ENCODE peak calls at places on chromosome 2, in eight cellular contexts. D is neuronal stem cell; O is kidney; V is OCI-LY7; L is esophagus squamous epithelium; I is mucosa of descending colon; A is H9; K is CD4-positive, alpha-beta T cell. S is an unnamed sample. For H3K9me3, the result is how much of the 10 kb centered on the place peaks cover.

GRCh38 chr2:168246072-168246482 is 1.3 kb downstream of the STK39 start:
- DNase-seq in L (no peak), D (peak), I (no peak), A (no peak), O (no peak), V (no peak), K (no peak), S (no peak)

GRCh38 chr2:75222527-75222926 is 23.2 kb upstream of the TACR1 start:
- DNase-seq in V (no peak), O (no peak), I (no peak), A (no peak), D (no peak), K (no peak), L (no peak), S (no peak)

GRCh38 chr2:35548171-35548570 is 807.4 kb upstream of the CRIM1 start:
- DNase-seq in I (no peak), D (no peak), A (no peak), K (no peak), V (no peak), L (no peak), O (no peak), S (no peak)

GRCh38 chr2:26157580-26157979 is 15.3 kb upstream of the GAREM2 start:
- DNase-seq in V (no peak), K (no peak), D (no peak), O (no peak), A (no peak), I (no peak), L (no peak), S (no peak)

GRCh38 chr2:221334466-221334865 is 237.6 kb downstream of the EPHA4 start:
- DNase-seq in V (no peak), L (no peak), D (no peak), I (no peak), O (no peak), K (no peak), A (no peak), S (no peak)

GRCh38 chr2:169887120-169887519 is 59.9 kb downstream of the UBR3 start:
- DNase-seq in A (no peak), I (no peak), L (no peak), D (no peak), O (no peak), K (no peak), V (no peak), S (no peak)

GRCh38 chr2:240437181-240437860 is 1.9 kb downstream of the GPC1 start:
- DNase-seq in K (no peak), O (peak), D (no peak), I (no peak), A (no peak), V (no peak), L (no peak), S (no peak)

GRCh38 chr2:86337235-86338099 is at the start of gene REEP1:
- DNase-seq in I (peak), L (no peak), A (peak), V (no peak), K (no peak), O (no peak), D (peak), S (no peak)

GRCh38 chr2:101766871-101767739 is 69.6 kb downstream of the MAP4K4 start:
- DNase-seq in I (no peak), D (peak), V (peak), L (no peak), K (no peak), O (no peak), A (no peak), S (no peak)

GRCh38 chr2:159090514-159091201 is 122.2 kb downstream of the TANC1 start:
- DNase-seq in V (no peak), I (no peak), O (peak), A (no peak), L (no peak), D (no peak), K (no peak), S (no peak)

GRCh38 chr2:126543081-126543480 is 112.9 kb upstream of the GYPC start:
- DNase-seq in O (no peak), V (peak), D (no peak), K (no peak), A (no peak), I (no peak), L (no peak), S (no peak)

GRCh38 chr2:207073791-207074678 is 91.7 kb downstream of the KLF7 start:
- DNase-seq in A (no peak), D (no peak), I (no peak), V (no peak), L (no peak), K (no peak), O (no peak), S (no peak)

GRCh38 chr2:98396745-98397355 is 47.8 kb upstream of the INPP4A start:
- DNase-seq in D (no peak), L (no peak), V (no peak), O (no peak), I (no peak), K (no peak), A (no peak), S (no peak)

GRCh38 chr2:230124792-230125452 is 56.2 kb upstream of the SLC16A14 start:
- DNase-seq in O (peak), A (no peak), V (no peak), D (no peak), L (no peak), I (peak), K (no peak), S (no peak)

GRCh38 chr2:105081006-105081701 is 43.3 kb downstream of the MRPS9 start:
- DNase-seq in D (no peak), L (no peak), K (no peak), A (peak), V (no peak), O (no peak), I (no peak), S (no peak)

GRCh38 chr2:212752730-212753351 is 214.2 kb upstream of the ERBB4 start:
- DNase-seq in O (no peak), I (no peak), V (no peak), K (no peak), L (no peak), A (peak), D (no peak), S (no peak)

GRCh38 chr2:121796239-121796638 is 40.8 kb downstream of the TSN start:
- DNase-seq in K (no peak), D (no peak), O (no peak), V (no peak), I (no peak), L (no peak), A (no peak), S (no peak)

GRCh38 chr2:109611467-109612095 is 2.2 kb downstream of the SEPTIN10 start:
- DNase-seq in D (no peak), O (no peak), I (no peak), K (no peak), V (no peak), A (no peak), L (no peak), S (no peak)

GRCh38 chr2:42961948-42962347 is 169.6 kb upstream of the HAAO start:
- DNase-seq in D (no peak), V (no peak), I (no peak), O (no peak), L (no peak), K (no peak), A (no peak), S (no peak)

GRCh38 chr2:106972782-106973181 is 86.8 kb upstream of the ST6GAL2 start:
- DNase-seq in L (no peak), D (no peak), O (no peak), A (no peak), I (no peak), K (no peak), V (no peak), S (no peak)

GRCh38 chr2:198117397-198118041 is 313.1 kb downstream of the PLCL1 start:
- DNase-seq in A (no peak), L (no peak), I (no peak), K (no peak), D (no peak), V (no peak), O (no peak), S (no peak)

GRCh38 chr2:172437419-172438063 is 10.2 kb downstream of the ITGA6 start:
- DNase-seq in I (no peak), D (no peak), K (no peak), L (no peak), O (no peak), V (peak), A (no peak), S (no peak)

GRCh38 chr2:47189635-47190034 is 34.5 kb upstream of the STPG4 start:
- DNase-seq in L (no peak), O (no peak), K (no peak), D (no peak), V (no peak), I (no peak), A (no peak), S (no peak)

GRCh38 chr2:58436842-58437241 is 195.7 kb upstream of the FANCL start:
- DNase-seq in A (no peak), I (no peak), V (no peak), O (no peak), L (no peak), D (no peak), K (no peak), S (no peak)

GRCh38 chr2:121667618-121668017 is 18.4 kb upstream of the CLASP1 start:
- DNase-seq in A (no peak), I (no peak), L (no peak), K (no peak), D (no peak), O (no peak), V (no peak), S (no peak)

GRCh38 chr2:99605036-99605435 is 115.2 kb upstream of the REV1 start:
- DNase-seq in L (no peak), D (no peak), A (no peak), V (no peak), K (no peak), O (no peak), I (no peak), S (no peak)

GRCh38 chr2:104701471-104701911 is 152.4 kb upstream of the POU3F3 start:
- DNase-seq in I (no peak), A (no peak), D (no peak), V (no peak), O (no peak), K (no peak), L (no peak), S (no peak)

GRCh38 chr2:1754461-1755170 is 10.3 kb upstream of the PXDN start:
- DNase-seq in K (no peak), I (no peak), L (no peak), O (peak), D (no peak), V (no peak), A (no peak), S (no peak)
- H3K9me3 ChIP-seq in K (under half), I (under half), L (under half), O (under half), D (under half), V (under half), A (under half), S (under half)

GRCh38 chr2:54590216-54590961 is 133.1 kb upstream of the EML6 start:
- DNase-seq in V (no peak), L (no peak), D (no peak), A (no peak), I (no peak), O (no peak), K (no peak), S (no peak)

GRCh38 chr2:54589340-54590215 is 133.5 kb downstream of the SPTBN1 start:
- DNase-seq in L (no peak), A (no peak), V (peak), D (no peak), O (no peak), I (peak), K (no peak), S (no peak)

GRCh38 chr2:54587439-54588016 is 131.4 kb downstream of the SPTBN1 start:
- DNase-seq in L (no peak), K (no peak), O (no peak), D (no peak), V (no peak), A (no peak), I (no peak), S (no peak)

GRCh38 chr2:54589038-54589339 is 132.9 kb downstream of the SPTBN1 start:
- DNase-seq in L (no peak), I (no peak), D (no peak), K (no peak), O (no peak), V (no peak), A (no peak), S (no peak)

GRCh38 chr2:54588244-54588899 is 132.2 kb downstream of the SPTBN1 start:
- DNase-seq in O (no peak), K (no peak), A (no peak), D (no peak), I (no peak), L (no peak), V (peak), S (no peak)
- H3K9me3 ChIP-seq in O (under half), K (under half), A (under half), D (under half), I (under half), L (under half), V (under half), S (under half)

DNA sequence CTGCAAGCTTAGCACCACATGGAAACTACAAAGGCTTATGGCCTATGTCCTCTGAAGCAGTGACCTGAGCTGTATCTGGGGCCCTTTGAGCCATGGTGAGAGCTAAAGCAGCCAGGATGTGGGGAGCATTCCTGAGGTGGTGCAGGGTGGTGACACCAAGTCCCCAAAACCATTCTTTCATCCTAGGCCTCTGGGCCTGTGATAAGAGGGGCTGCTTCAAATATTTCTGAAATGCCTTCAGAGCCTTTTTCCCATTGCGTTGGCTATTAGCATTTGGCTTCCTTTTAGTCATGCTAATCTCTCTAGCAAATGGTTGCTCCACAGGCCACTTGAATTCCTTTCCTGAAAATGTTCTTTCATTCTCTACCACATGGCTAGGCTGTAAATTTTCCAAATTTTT is 13.4 kb downstream of the CCDC150 start:
- DNase-seq in K (no peak), A (no peak), I (no peak), V (no peak), L (no peak), O (no peak), D (no peak), S (no peak)
- H3K9me3 ChIP-seq in K (under half), A (under half), I (under half), V (under half), L (under half), O (under half), D (under half), S (under half)

GRCh38 chr2:12854001-12854530 is 137.3 kb downstream of the TRIB2 start:
- DNase-seq in K (no peak), I (no peak), L (no peak), A (no peak), V (no peak), D (no peak), O (no peak), S (no peak)
- H3K9me3 ChIP-seq in K (under half), I (under half), L (under half), A (under half), V (under half), D (under half), O (under half), S (under half)

DNA sequence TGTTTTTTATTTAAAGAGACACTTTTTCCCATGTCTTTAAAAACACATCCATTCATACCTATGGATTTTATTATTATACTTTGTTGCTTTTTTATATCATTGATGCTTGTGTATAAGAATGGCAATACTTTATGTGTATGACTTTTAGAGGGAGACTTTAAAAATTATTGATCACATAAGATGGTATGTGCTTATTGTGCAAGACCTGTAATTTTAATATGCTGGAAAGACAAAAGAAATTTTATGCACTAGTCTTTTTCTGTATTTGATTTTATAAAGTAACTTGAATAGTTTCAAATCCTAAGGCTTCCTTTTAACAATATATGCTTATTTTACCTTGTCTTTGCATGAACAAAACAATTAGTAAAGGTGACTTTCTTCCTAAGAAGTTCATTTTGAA is 226.4 kb downstream of the PARD3B start:
- DNase-seq in I (no peak), V (no peak), A (no peak), D (no peak), K (no peak), L (no peak), O (no peak), S (no peak)
- H3K9me3 ChIP-seq in I (under half), V (under half), A (under half), D (under half), K (under half), L (under half), O (under half), S (under half)

DNA sequence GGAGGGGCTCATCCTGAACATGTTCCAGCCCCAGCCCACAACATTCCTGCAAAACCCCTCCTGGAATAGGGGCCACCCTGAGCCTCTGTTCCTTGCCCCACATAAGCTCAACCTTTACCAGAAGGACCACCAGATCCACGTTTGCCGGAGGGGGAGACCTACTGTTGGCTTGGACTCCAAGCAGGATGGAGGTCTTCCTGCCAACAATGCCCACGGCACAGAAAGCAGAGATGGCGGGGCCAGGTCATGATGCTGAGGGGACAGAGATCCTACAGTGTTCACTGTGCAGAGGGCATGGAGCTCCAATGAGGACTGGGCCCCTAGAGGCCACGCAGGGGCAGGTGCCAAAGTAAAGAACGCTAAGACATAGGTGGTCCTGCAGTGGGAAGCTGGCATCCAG is 98.5 kb upstream of the RAB6C start:
- DNase-seq in V (no peak), O (peak), L (no peak), A (no peak), I (no peak), K (no peak), D (no peak), S (no peak)
- H3K9me3 ChIP-seq in V (under half), O (under half), L (under half), A (under half), I (under half), K (under half), D (under half), S (under half)

GRCh38 chr2:133197156-133197555 is 371.1 kb downstream of the NCKAP5 start:
- DNase-seq in D (no peak), O (no peak), V (no peak), A (no peak), I (no peak), K (no peak), L (no peak), S (no peak)
- H3K9me3 ChIP-seq in D (under half), O (under half), V (under half), A (under half), I (under half), K (under half), L (under half), S (under half)

DNA sequence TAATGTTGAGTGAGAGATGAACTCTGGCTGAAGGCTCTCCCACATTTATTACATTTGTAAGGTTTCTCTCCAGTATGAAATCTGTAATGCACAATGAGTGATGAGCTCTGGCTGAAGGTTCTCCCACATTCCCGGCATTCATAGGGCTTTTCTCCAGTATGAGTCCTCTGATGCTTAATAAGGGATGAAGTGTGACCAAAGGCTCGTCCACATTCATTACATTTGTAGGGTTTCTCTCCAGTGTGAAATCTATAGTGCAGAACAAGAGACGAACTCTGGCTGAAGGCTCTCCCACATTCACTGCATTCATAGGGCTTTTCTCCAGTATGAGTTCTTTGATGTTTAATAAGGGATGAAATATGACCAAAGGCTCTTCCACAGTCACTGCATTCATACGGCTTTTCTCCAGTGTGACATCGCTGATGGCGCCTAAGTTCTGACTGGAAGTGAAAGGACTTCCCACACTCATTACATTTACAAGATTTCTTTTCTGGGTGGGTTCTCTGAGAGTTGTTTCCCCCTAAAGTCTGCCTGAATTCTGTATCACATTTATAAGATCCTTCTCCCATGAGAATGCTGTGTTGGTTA is 10.2 kb downstream of the ZNF514 start:
- DNase-seq in V (no peak), O (no peak), I (no peak), D (no peak), A (no peak), L (no peak), K (no peak), S (no peak)
- H3K9me3 ChIP-seq in V (under half), O (half or more), I (half or more), D (half or more), A (half or more), L (under half), K (half or more), S (under half)

GRCh38 chr2:6846540-6846939 is 19.2 kb downstream of the CMPK2 start:
- DNase-seq in V (no peak), O (no peak), I (no peak), L (no peak), K (no peak), D (no peak), A (no peak), S (no peak)
- H3K9me3 ChIP-seq in V (under half), O (half or more), I (half or more), L (under half), K (half or more), D (under half), A (half or more), S (under half)

GRCh38 chr2:195694553-195694952 is 37.5 kb downstream of the SLC39A10 start:
- DNase-seq in K (no peak), A (peak), V (no peak), O (no peak), I (no peak), D (no peak), L (no peak), S (no peak)
- H3K9me3 ChIP-seq in K (under half), A (under half), V (under half), O (under half), I (under half), D (under half), L (under half), S (under half)

S was measured in T-helper 17 cell.